ENCODE peak calls at places on chromosome 21, in five cellular contexts. Q, V, X, O and B are unnamed samples.

GRCh38 chr21:44914176-44914874 is 6.4 kb downstream of the ITGB2 start:
- DNase-seq in Q (no peak), V (peak), X (no peak), O (no peak), B (peak)

GRCh38 chr21:16837319-16837718 is 675.5 kb upstream of the CXADR start:
- DNase-seq in Q (no peak), V (no peak), X (peak), O (peak), B (no peak)

GRCh38 chr21:26781331-26781730 is 63.9 kb downstream of the ADAMTS1 start:
- DNase-seq in Q (no peak), V (no peak), X (no peak), O (no peak), B (no peak)

GRCh38 chr21:45580576-45581321 is 38.5 kb upstream of the SLC19A1 start:
- DNase-seq in Q (no peak), V (peak), X (no peak), O (no peak), B (no peak)

GRCh38 chr21:36059823-36060158 is 535 bp downstream of the SETD4 start:
- DNase-seq in Q (peak), V (no peak), X (no peak), O (no peak), B (no peak)

GRCh38 chr21:38790961-38791360 is 14.8 kb upstream of the ETS2 start:
- DNase-seq in Q (no peak), V (no peak), X (no peak), O (no peak), B (no peak)

GRCh38 chr21:21622460-21623234 is 624.4 kb downstream of the NCAM2 start:
- DNase-seq in Q (no peak), V (no peak), X (no peak), O (no peak), B (no peak)

GRCh38 chr21:37436180-37436579 is 69.6 kb downstream of the DYRK1A start:
- DNase-seq in Q (peak), V (no peak), X (no peak), O (no peak), B (no peak)

GRCh38 chr21:39024538-39024937 is 158.7 kb downstream of the PSMG1 start:
- DNase-seq in Q (no peak), V (no peak), X (no peak), O (no peak), B (no peak)

GRCh38 chr21:36908260-36908908 is 58.1 kb downstream of the HLCS start:
- DNase-seq in Q (no peak), V (no peak), X (peak), O (peak), B (no peak)

GRCh38 chr21:35862969-35863368 is 197.4 kb downstream of the SETD4 start:
- DNase-seq in Q (no peak), V (no peak), X (no peak), O (no peak), B (no peak)

GRCh38 chr21:26710155-26710554 is 135.1 kb downstream of the ADAMTS1 start:
- DNase-seq in Q (no peak), V (no peak), X (no peak), O (no peak), B (no peak)

GRCh38 chr21:37073417-37074194 is 552 bp downstream of the TTC3 start:
- DNase-seq in Q (peak), V (peak), X (peak), O (peak), B (peak)

GRCh38 chr21:14325575-14325974 is 57.4 kb downstream of the HSPA13 start:
- DNase-seq in Q (no peak), V (no peak), X (no peak), O (no peak), B (no peak)

GRCh38 chr21:39209334-39209688 is 26.1 kb upstream of the PSMG1 start:
- DNase-seq in Q (no peak), V (no peak), X (no peak), O (no peak), B (no peak)

GRCh38 chr21:46355161-46356004 is 31.4 kb downstream of the PCNT start:
- DNase-seq in Q (no peak), V (peak), X (no peak), O (no peak), B (no peak)

GRCh38 chr21:35352066-35352770 is 303.1 kb upstream of the RUNX1 start:
- DNase-seq in Q (no peak), V (no peak), X (peak), O (peak), B (no peak)

GRCh38 chr21:27526451-27526850 is 559.6 kb upstream of the ADAMTS5 start:
- DNase-seq in Q (no peak), V (no peak), X (peak), O (no peak), B (no peak)

GRCh38 chr21:26550357-26550756 is 22.7 kb downstream of the CYYR1 start:
- DNase-seq in Q (no peak), V (no peak), X (peak), O (no peak), B (no peak)

GRCh38 chr21:29360799-29361765 is 62.4 kb downstream of the BACH1 start:
- DNase-seq in Q (no peak), V (no peak), X (peak), O (peak), B (peak)

GRCh38 chr21:31108969-31109368 is 70.7 kb upstream of the KRTAP19-8 start:
- DNase-seq in Q (no peak), V (no peak), X (peak), O (peak), B (no peak)

GRCh38 chr21:43689556-43690337 is 29.2 kb upstream of the PDXK start:
- DNase-seq in Q (no peak), V (no peak), X (no peak), O (no peak), B (no peak)

GRCh38 chr21:44377922-44378645 is 24.7 kb downstream of the TRPM2 start:
- DNase-seq in Q (no peak), V (peak), X (no peak), O (no peak), B (no peak)

GRCh38 chr21:27813750-27814149 is 846.9 kb upstream of the ADAMTS5 start:
- DNase-seq in Q (no peak), V (no peak), X (no peak), O (no peak), B (no peak)

GRCh38 chr21:45995686-45996179 is 14.2 kb downstream of the COL6A1 start:
- DNase-seq in Q (no peak), V (no peak), X (peak), O (no peak), B (no peak)

GRCh38 chr21:24852610-24853195 is 754.6 kb downstream of the MRPL39 start:
- DNase-seq in Q (no peak), V (no peak), X (no peak), O (no peak), B (no peak)

GRCh38 chr21:21722736-21723135 is 724.5 kb downstream of the NCAM2 start:
- DNase-seq in Q (no peak), V (no peak), X (no peak), O (peak), B (no peak)

GRCh38 chr21:38769253-38769780 is 36.4 kb upstream of the ETS2 start:
- DNase-seq in Q (no peak), V (no peak), X (peak), O (peak), B (no peak)

GRCh38 chr21:38159355-38159754 is 97.4 kb upstream of the KCNJ15 start:
- DNase-seq in Q (peak), V (peak), X (peak), O (peak), B (peak)

GRCh38 chr21:46483300-46484295 is 24.9 kb downstream of the DIP2A start:
- DNase-seq in Q (peak), V (no peak), X (no peak), O (no peak), B (no peak)

GRCh38 chr21:45075606-45076244 is 1.3 kb downstream of the ADARB1 start:
- DNase-seq in Q (no peak), V (no peak), X (peak), O (no peak), B (no peak)

GRCh38 chr21:25359724-25360123 is 247.6 kb downstream of the MRPL39 start:
- DNase-seq in Q (no peak), V (no peak), X (no peak), O (no peak), B (no peak)

GRCh38 chr21:38760017-38760761 is 45.5 kb upstream of the ETS2 start:
- DNase-seq in Q (no peak), V (no peak), X (no peak), O (peak), B (no peak)

GRCh38 chr21:37582613-37583012 is 216.0 kb downstream of the DYRK1A start:
- DNase-seq in Q (peak), V (no peak), X (peak), O (peak), B (no peak)

GRCh38 chr21:31804008-31804394 is 68.8 kb upstream of the HUNK start:
- DNase-seq in Q (no peak), V (no peak), X (no peak), O (no peak), B (no peak)

GRCh38 chr21:41449613-41450012 is 23.6 kb downstream of the MX1 start:
- DNase-seq in Q (no peak), V (no peak), X (no peak), O (no peak), B (no peak)
- H3K4me3 ChIP-seq in Q (no peak), V (no peak), X (no peak), O (no peak), B (no peak)

GRCh38 chr21:33478858-33479678 is 706 bp downstream of the TMEM50B start:
- DNase-seq in Q (peak), V (peak), X (peak), O (peak), B (no peak)

GRCh38 chr21:33480481-33481103 is 818 bp upstream of the TMEM50B start:
- DNase-seq in Q (no peak), V (no peak), X (no peak), O (no peak), B (no peak)

GRCh38 chr21:33477066-33477465 is 2.7 kb downstream of the TMEM50B start:
- DNase-seq in Q (no peak), V (no peak), X (no peak), O (no peak), B (no peak)

GRCh38 chr21:33479679-33480480 is at the start of gene TMEM50B:
- DNase-seq in Q (peak), V (peak), X (peak), O (peak), B (peak)

DNA sequence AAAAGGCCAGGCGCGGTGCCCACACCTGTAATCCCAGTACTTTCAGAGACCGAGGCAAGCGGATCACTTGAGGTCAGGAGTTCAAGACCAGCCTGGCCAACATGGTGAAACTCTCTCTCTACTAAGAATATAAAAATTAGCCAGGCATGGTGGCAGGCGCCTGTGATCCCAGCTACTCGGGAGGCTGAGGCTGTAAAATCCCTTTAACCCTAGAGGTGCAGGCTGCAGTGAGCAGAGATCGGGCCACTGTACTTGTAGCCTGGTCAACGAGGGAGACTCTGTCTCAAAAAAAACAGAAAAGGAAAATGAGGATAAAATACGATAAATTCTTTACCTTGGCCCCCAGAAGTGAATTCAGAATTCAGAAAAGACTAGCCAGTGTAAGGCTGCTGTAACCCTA is 1.6 kb downstream of the TMEM50B start:
- DNase-seq in Q (no peak), V (no peak), X (no peak), O (no peak), B (no peak)
- H3K4me3 ChIP-seq in Q (peak), V (peak), X (peak), O (peak), B (peak)

DNA sequence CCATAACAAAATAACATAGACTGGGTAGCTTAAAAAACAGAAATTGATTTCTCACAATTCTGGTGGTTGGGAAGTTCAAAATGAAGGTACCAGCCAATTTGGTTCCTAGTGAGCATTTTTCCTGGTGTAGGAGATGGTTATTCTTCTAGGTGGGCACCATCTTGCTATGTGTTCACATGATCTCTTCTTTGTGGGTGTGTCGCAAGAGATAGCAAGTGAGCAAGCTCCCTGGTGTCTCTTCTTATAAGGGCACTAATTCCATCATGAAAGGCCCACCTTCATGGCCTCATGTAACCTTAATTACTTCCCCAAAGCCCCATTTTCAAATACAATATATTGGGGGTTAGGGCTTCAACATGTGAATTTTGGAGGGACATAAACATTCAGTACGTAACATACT is 38.8 kb upstream of the ATP5PO start:
- DNase-seq in Q (no peak), V (no peak), X (no peak), O (no peak), B (no peak)
- H3K4me3 ChIP-seq in Q (no peak), V (no peak), X (no peak), O (no peak), B (no peak)

DNA sequence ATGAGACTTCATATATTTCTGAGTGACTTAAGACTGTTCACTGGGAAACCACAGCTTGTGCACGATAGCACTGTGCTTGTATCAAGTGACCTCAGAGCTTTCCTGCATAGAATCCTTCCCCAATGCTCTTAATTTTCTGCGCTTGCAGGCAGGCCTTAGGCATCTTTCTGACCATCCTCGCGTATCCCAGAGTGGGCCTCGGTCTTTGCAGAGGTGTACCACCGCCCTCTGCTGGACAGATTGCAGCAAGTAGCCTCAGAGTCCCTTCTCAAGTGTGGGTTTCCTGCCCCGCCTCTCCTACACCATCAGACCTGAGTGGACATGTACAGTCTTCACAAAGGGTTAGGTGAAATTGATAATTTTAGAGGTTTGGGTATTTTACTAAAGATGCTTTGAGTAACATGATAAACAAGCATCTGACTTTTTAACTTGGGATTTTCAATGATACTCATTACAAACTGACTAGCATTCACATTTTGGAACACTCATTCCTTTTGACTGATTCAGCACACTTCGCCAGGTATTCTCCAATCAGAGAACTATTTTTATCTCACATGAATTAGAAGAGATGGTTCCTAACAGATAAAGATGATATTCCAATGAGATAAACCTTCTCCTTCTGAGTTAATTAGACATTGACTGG is 246.5 kb upstream of the USP25 start:
- DNase-seq in Q (peak), V (peak), X (peak), O (peak), B (peak)
- H3K4me3 ChIP-seq in Q (no peak), V (no peak), X (no peak), O (no peak), B (no peak)

GRCh38 chr21:7951854-7952519 is 2569.4 kb upstream of the TPTE start:
- DNase-seq in Q (no peak), V (no peak), X (no peak), O (no peak), B (no peak)
- H3K4me3 ChIP-seq in Q (no peak), V (no peak), X (no peak), O (no peak), B (peak)